ENCODE peak calls at places on chromosome 2, in five cellular contexts. G is GM12865, F is amniotic stem cell, H is NT2/D1, M is RPMI7951. V is an unnamed sample.

GRCh38 chr2:18373664-18374063 is 186.8 kb downstream of the RDH14 start:
- DNase-seq in F (no peak), M (peak), G (no peak), H (no peak), V (no peak)

GRCh38 chr2:5560981-5561380 is 131.2 kb upstream of the SOX11 start:
- DNase-seq in F (peak), G (no peak), M (peak), H (no peak), V (no peak)

GRCh38 chr2:235026649-235027557 is 75.1 kb downstream of the SH3BP4 start:
- DNase-seq in F (no peak), H (no peak), M (peak), G (no peak), V (no peak)

GRCh38 chr2:161232571-161232970 is 72.3 kb downstream of the TANK start:
- DNase-seq in G (no peak), H (no peak), M (no peak), F (no peak), V (no peak)

GRCh38 chr2:50953021-50953420 is 78.9 kb downstream of the NRXN1 start:
- DNase-seq in F (no peak), G (no peak), H (no peak), M (no peak), V (no peak)

GRCh38 chr2:121118951-121119350 is 166.1 kb downstream of the TFCP2L1 start:
- DNase-seq in M (no peak), H (no peak), G (no peak), F (no peak), V (no peak)

GRCh38 chr2:112877423-112877822 is 33.5 kb upstream of the IL37 start:
- DNase-seq in M (peak), F (no peak), G (no peak), H (no peak), V (no peak)

GRCh38 chr2:221527759-221528444 is 44.2 kb downstream of the EPHA4 start:
- DNase-seq in G (no peak), H (no peak), M (no peak), F (no peak), V (peak)

GRCh38 chr2:54983345-54984235 is 66.7 kb downstream of the RTN4 start:
- DNase-seq in F (no peak), H (no peak), M (peak), G (no peak), V (peak)

GRCh38 chr2:28958689-28959088 is 22.4 kb upstream of the TOGARAM2 start:
- DNase-seq in G (peak), H (no peak), F (peak), M (peak), V (peak)

GRCh38 chr2:136818839-136819238 is 53.5 kb downstream of the THSD7B start:
- DNase-seq in F (no peak), G (no peak), M (no peak), H (peak), V (no peak)

GRCh38 chr2:240946654-240947053 is 40.5 kb downstream of the CROCC2 start:
- DNase-seq in H (no peak), M (peak), F (no peak), G (no peak), V (no peak)

GRCh38 chr2:47779416-47779790 is 3.5 kb upstream of the MSH6 start:
- DNase-seq in M (no peak), H (no peak), G (no peak), F (no peak), V (no peak)

GRCh38 chr2:240477916-240478315 is 42.5 kb downstream of the GPC1 start:
- DNase-seq in F (no peak), M (no peak), H (no peak), G (no peak), V (peak)

GRCh38 chr2:172103471-172104292 is 982 bp upstream of the DLX2 start:
- DNase-seq in F (peak), H (no peak), G (peak), M (peak), V (peak)

GRCh38 chr2:68737717-68738116 is 3.1 kb downstream of the ARHGAP25 start:
- DNase-seq in G (peak), M (peak), F (no peak), H (no peak), V (no peak)

GRCh38 chr2:74867841-74868658 is 34.1 kb downstream of the HK2 start:
- DNase-seq in F (no peak), G (no peak), H (no peak), M (peak), V (no peak)

GRCh38 chr2:148730085-148730484 is 85.5 kb downstream of the EPC2 start:
- DNase-seq in H (no peak), M (peak), G (no peak), F (no peak), V (no peak)

GRCh38 chr2:238571626-238572372 is 145.1 kb downstream of the ASB1 start:
- DNase-seq in M (no peak), F (no peak), H (no peak), G (no peak), V (no peak)

GRCh38 chr2:121197369-121198091 is 87.5 kb downstream of the TFCP2L1 start:
- DNase-seq in M (peak), H (no peak), F (no peak), G (no peak), V (no peak)

GRCh38 chr2:55010149-55010591 is 40.1 kb downstream of the RTN4 start:
- DNase-seq in F (no peak), H (no peak), M (peak), G (peak), V (peak)

GRCh38 chr2:150644298-150645067 is 157.0 kb upstream of the RND3 start:
- DNase-seq in H (no peak), F (peak), G (no peak), M (peak), V (no peak)

GRCh38 chr2:229335877-229336346 is 64.8 kb upstream of the PID1 start:
- DNase-seq in G (no peak), M (peak), F (no peak), H (no peak), V (no peak)

GRCh38 chr2:108553181-108553919 is 19.1 kb downstream of the LIMS1 start:
- DNase-seq in G (no peak), H (no peak), F (no peak), M (no peak), V (no peak)

GRCh38 chr2:202152104-202152771 is 79.2 kb downstream of the KIAA2012 start:
- DNase-seq in M (no peak), H (no peak), G (no peak), F (no peak), V (no peak)

GRCh38 chr2:186950694-186951093 is 101.7 kb upstream of the ZSWIM2 start:
- DNase-seq in M (peak), F (no peak), H (no peak), G (no peak), V (no peak)

GRCh38 chr2:10361220-10361588 is 58.5 kb downstream of the HPCAL1 start:
- DNase-seq in M (peak), G (no peak), H (no peak), F (no peak), V (no peak)

V was measured in HAP-1.